ENCODE peak calls at places on chromosomes 11 and 22, in four cellular contexts. M is neuronal stem cell; W is naive thymus-derived CD4-positive, alpha-beta T cell; H is tibial nerve. X is an unnamed sample.

GRCh38 chr11:130246719-130247118 is 68.0 kb downstream of the ZBTB44 start:
- DNase-seq in M (no peak), W (no peak), H (no peak), X (no peak)

GRCh38 chr11:73193251-73194033 is 24.6 kb upstream of the P2RY2 start:
- DNase-seq in M (no peak), W (no peak), H (no peak), X (no peak)

GRCh38 chr11:68498313-68498712 is 37.8 kb downstream of the PPP6R3 start:
- DNase-seq in M (no peak), W (no peak), H (no peak), X (no peak)

GRCh38 chr22:39173787-39174497 is 21.5 kb upstream of the CBX7 start:
- DNase-seq in M (no peak), W (peak), H (no peak), X (no peak)

GRCh38 chr11:109605006-109605405 is 183.0 kb downstream of the C11orf87 start:
- DNase-seq in M (no peak), W (no peak), H (no peak), X (no peak)

GRCh38 chr11:78419327-78419726 is 1.7 kb upstream of the GAB2 start:
- DNase-seq in M (no peak), W (no peak), H (peak), X (no peak)

GRCh38 chr11:117720061-117720511 is 76.9 kb downstream of the DSCAML1 start:
- DNase-seq in M (peak), W (no peak), H (no peak), X (no peak)

GRCh38 chr11:33779849-33780528 is 5.7 kb upstream of the FBXO3 start:
- DNase-seq in M (no peak), W (no peak), H (no peak), X (no peak)

GRCh38 chr11:3962406-3962840 is 107.0 kb downstream of the STIM1 start:
- DNase-seq in M (no peak), W (no peak), H (no peak), X (no peak)

GRCh38 chr11:68688881-68689280 is 4.5 kb downstream of the GAL start:
- DNase-seq in M (no peak), W (no peak), H (no peak), X (no peak)

GRCh38 chr22:21079493-21079892 is 33.7 kb downstream of the LRRC74B start:
- DNase-seq in M (no peak), W (no peak), H (no peak), X (no peak)

GRCh38 chr22:39148727-39149535 is 3.5 kb downstream of the CBX7 start:
- DNase-seq in M (no peak), W (no peak), H (peak), X (peak)

GRCh38 chr11:61834278-61835004 is 6.3 kb downstream of the FADS2 start:
- DNase-seq in M (no peak), W (peak), H (peak), X (no peak)

GRCh38 chr11:45922425-45923082 is at the start of gene LARGE2:
- DNase-seq in M (peak), W (no peak), H (no peak), X (no peak)

GRCh38 chr22:21972293-21972779 is 10.3 kb downstream of the TOP3B start:
- DNase-seq in M (no peak), W (peak), H (no peak), X (no peak)

GRCh38 chr11:120633630-120634374 is 122.3 kb downstream of the GRIK4 start:
- DNase-seq in M (no peak), W (no peak), H (no peak), X (no peak)

GRCh38 chr22:45717787-45718186 is 46.2 kb downstream of the ATXN10 start:
- DNase-seq in M (no peak), W (no peak), H (no peak), X (no peak)

GRCh38 chr22:32044913-32045312 is 1.9 kb downstream of the SLC5A1 start:
- DNase-seq in M (no peak), W (no peak), H (peak), X (no peak)

GRCh38 chr11:57425565-57426438 is 1.1 kb downstream of the SLC43A3 start:
- DNase-seq in M (no peak), W (no peak), H (peak), X (no peak)

GRCh38 chr11:6234314-6235031 is at the start of gene FHIP1B:
- DNase-seq in M (peak), W (peak), H (peak), X (peak)

GRCh38 chr11:116376054-116376453 is 396.7 kb downstream of the BUD13 start:
- DNase-seq in M (no peak), W (no peak), H (no peak), X (no peak)

GRCh38 chr11:8932564-8933180 is at the start of gene C11orf16:
- DNase-seq in M (no peak), W (no peak), H (no peak), X (no peak)

GRCh38 chr11:63620928-63621539 is 6.8 kb upstream of the PLAAT3 start:
- DNase-seq in M (no peak), W (no peak), H (no peak), X (no peak)

GRCh38 chr11:117936973-117937372 is 7.8 kb upstream of the TMPRSS13 start:
- DNase-seq in M (no peak), W (no peak), H (no peak), X (no peak)

GRCh38 chr22:40480996-40481395 is 110.6 kb downstream of the SGSM3 start:
- DNase-seq in M (no peak), W (no peak), H (no peak), X (no peak)

GRCh38 chr11:2988996-2989395 is 3.1 kb downstream of the NAP1L4 start:
- DNase-seq in M (no peak), W (no peak), H (no peak), X (no peak)

GRCh38 chr11:97965849-97966646 is 1054.7 kb upstream of the CNTN5 start:
- DNase-seq in M (no peak), W (no peak), H (no peak), X (no peak)

GRCh38 chr22:32830473-32830872 is 29.0 kb downstream of the TIMP3 start:
- DNase-seq in M (peak), W (no peak), H (no peak), X (no peak)

GRCh38 chr11:118933486-118933885 is 7.8 kb upstream of the BCL9L start:
- DNase-seq in M (no peak), W (no peak), H (no peak), X (no peak)

GRCh38 chr11:8253566-8253965 is 10.1 kb downstream of the LMO1 start:
- DNase-seq in M (no peak), W (no peak), H (no peak), X (no peak)

GRCh38 chr11:4643084-4643483 is 698 bp upstream of the OR51E1 start:
- DNase-seq in M (no peak), W (no peak), H (no peak), X (no peak)

GRCh38 chr22:33438273-33438672 is 380.1 kb upstream of the SYN3 start:
- DNase-seq in M (no peak), W (no peak), H (no peak), X (no peak)

GRCh38 chr11:34184505-34185015 is 79.1 kb downstream of the NAT10 start:
- DNase-seq in M (no peak), W (no peak), H (no peak), X (no peak)

GRCh38 chr11:85182437-85183109 is 444.6 kb downstream of the DLG2 start:
- DNase-seq in M (peak), W (no peak), H (no peak), X (no peak)

GRCh38 chr11:86068138-86068861 is 584 bp downstream of the PICALM start:
- DNase-seq in M (peak), W (peak), H (peak), X (peak)

GRCh38 chr22:31173386-31174145 is 13.6 kb downstream of the RNF185 start:
- DNase-seq in M (no peak), W (no peak), H (no peak), X (no peak)

DNA sequence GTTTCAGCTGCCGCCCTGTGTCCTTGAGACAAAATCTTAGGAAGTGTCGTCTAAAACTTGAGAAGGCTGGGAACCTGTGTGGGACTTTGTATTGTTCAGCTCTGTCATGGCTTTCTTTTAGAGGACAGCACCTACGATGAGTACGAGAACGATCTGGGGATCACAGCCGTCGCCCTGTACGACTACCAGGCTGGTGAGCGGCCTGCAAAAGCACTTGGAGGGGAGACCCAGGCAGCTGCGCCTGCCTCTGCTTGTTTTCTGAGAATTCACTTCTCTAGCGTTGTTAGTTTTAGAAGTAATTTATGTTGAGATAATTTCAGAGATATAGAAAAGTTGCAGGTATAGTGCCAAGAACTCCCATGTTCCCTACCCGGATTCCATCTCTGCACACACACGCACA is 35.2 kb downstream of the CTTN start:
- DNase-seq in M (no peak), W (no peak), H (no peak), X (no peak)
- H3K27ac ChIP-seq in M (no peak), W (no peak), H (no peak), X (no peak)

GRCh38 chr22:44639891-44640617 is 62.0 kb upstream of the PRR5 start:
- DNase-seq in M (no peak), W (no peak), H (no peak), X (no peak)

GRCh38 chr22:44640618-44641155 is 61.3 kb upstream of the PRR5 start:
- DNase-seq in M (no peak), W (no peak), H (no peak), X (no peak)

GRCh38 chr22:44642096-44642644 is 59.8 kb upstream of the PRR5 start:
- DNase-seq in M (no peak), W (no peak), H (no peak), X (no peak)

GRCh38 chr22:44634426-44635321 is 67.3 kb upstream of the PRR5 start:
- DNase-seq in M (no peak), W (no peak), H (no peak), X (no peak)

DNA sequence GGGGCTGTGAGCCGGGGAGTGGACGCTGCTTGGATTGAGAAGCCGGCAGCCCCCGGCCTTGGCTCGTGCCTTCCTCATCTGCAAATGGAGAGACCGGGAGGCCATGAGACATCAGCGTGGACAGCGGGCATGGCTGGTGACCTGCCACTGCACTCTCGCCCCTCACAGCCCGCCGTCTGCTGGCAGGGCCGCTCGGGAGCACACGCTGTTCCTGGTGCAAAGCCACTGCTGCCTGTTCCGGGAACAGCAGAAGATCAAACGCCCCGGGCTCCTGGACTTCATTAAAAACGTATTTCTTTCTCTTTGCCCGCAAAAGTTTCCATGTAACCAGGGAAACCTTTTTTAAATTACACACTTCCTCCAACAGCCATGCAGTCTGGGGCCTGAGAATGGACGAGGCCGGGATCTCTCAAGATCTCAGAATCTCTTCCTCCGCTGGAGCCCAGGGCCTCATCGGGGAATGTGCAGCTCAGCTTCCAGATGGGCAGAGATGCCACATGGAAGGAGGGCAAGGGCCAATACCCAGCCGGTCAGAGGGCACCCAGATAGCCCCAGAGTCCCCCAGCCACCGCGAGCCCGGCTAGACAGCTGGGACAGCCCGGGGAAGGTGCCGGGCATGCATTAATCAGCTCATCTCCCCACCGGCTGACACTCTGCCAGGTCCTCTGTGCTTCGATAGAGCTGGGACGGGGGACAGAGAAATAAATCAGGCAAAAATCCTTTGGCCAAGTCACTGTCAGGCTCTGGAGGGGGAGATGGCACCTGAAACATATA is 62.9 kb upstream of the PRR5 start:
- DNase-seq in M (no peak), W (no peak), H (peak), X (no peak)
- H3K27ac ChIP-seq in M (no peak), W (no peak), H (peak), X (peak)

GRCh38 chr22:43136801-43137200 is 6.4 kb downstream of the MCAT start:
- DNase-seq in M (no peak), W (no peak), H (no peak), X (no peak)
- H3K27ac ChIP-seq in M (no peak), W (no peak), H (no peak), X (peak)

GRCh38 chr11:65698205-65698604 is 13.8 kb upstream of the KAT5 start:
- DNase-seq in M (no peak), W (no peak), H (no peak), X (no peak)

GRCh38 chr11:65699306-65699705 is 12.7 kb upstream of the KAT5 start:
- DNase-seq in M (no peak), W (no peak), H (no peak), X (no peak)

GRCh38 chr11:65692367-65692766 is 19.7 kb upstream of the KAT5 start:
- DNase-seq in M (no peak), W (no peak), H (no peak), X (no peak)

GRCh38 chr11:65696802-65697552 is 15.1 kb upstream of the KAT5 start:
- DNase-seq in M (no peak), W (no peak), H (no peak), X (no peak)

DNA sequence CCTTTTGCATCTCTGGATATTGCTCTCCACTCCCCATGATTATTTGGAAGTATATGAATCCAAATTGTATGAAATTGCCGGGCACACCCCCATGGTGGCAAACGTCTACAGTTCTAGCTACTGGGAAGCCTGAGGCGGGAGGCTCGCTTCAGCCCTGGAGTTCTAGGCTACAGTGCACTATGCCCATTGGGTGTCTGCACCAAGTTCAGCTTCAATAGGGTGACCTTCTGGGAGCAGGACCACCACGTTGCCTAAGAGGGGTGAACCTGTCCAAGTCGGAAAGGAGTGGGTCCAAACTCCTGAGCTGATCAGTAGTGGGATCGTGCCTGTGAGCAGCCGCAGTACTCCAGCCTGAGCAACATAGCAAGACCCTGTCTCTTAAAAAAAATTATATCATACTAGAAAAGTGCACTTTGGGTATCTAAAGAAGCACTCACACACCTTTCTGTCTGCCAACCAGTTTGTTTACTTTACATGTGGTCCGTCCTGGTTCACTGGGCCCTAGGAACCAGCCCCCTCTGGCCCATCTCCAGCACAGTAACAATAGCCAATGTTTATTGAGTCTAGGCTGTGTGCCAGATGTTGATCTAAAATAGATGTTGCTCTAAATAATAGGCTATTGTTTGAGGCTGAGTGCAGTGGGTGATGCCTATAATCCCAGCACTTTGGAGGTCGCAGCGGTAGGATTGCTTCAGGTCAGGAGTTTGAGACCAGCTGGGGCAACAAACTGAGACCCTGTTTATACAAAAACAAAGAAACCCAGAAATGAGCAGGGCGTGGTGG is 16.4 kb upstream of the KAT5 start:
- DNase-seq in M (no peak), W (no peak), H (no peak), X (peak)
- H3K27ac ChIP-seq in M (no peak), W (no peak), H (no peak), X (peak)

DNA sequence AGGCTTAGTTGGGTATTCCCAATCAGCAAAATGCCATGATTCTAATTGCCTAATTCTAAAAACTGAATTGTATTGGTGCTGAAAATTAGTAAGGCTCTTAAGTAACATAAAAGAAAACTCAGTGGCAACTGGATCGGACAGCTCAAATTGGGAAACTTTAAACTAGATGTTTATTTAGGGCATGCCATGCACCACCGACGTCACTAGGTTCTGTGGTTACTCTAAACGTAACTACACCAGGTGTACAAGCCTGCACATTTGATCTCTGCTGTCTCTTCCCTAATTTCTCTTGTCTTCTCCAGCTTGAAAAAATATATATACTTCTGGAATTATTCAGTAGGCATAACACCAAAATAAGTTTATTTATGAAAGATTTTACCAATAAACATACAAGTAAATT is 378.2 kb downstream of the DCDC1 start:
- DNase-seq in M (no peak), W (no peak), H (no peak), X (no peak)
- H3K27ac ChIP-seq in M (no peak), W (no peak), H (no peak), X (no peak)

GRCh38 chr11:114151631-114152030 is 92.1 kb downstream of the ZBTB16 start:
- DNase-seq in M (no peak), W (no peak), H (no peak), X (no peak)

GRCh38 chr11:114152785-114153184 is 93.3 kb downstream of the ZBTB16 start:
- DNase-seq in M (no peak), W (no peak), H (no peak), X (no peak)

GRCh38 chr11:114153224-114153623 is 93.7 kb downstream of the ZBTB16 start:
- DNase-seq in M (no peak), W (no peak), H (no peak), X (no peak)

GRCh38 chr11:114150671-114151070 is 91.2 kb downstream of the ZBTB16 start:
- DNase-seq in M (no peak), W (no peak), H (no peak), X (no peak)

DNA sequence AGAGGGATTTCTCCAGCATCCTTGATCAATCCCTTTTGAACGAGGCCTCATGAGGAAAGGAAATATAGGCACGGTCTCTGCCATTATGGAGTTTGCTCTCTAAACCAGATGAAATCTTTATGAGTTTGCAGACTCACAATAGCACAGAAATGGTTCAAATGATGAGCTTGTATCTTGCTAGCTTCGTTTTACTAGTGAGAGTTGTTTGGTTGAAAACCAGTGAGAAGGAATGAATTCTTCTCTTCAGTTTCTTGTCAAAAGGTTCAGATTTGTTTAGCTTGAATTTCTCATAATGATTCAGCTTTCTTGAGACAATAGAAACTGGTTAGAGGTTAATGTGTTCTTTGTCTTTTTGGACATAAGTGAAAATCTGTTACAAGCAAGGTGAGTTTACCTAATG is 92.7 kb downstream of the ZBTB16 start:
- DNase-seq in M (no peak), W (no peak), H (no peak), X (no peak)
- H3K27ac ChIP-seq in M (no peak), W (no peak), H (peak), X (no peak)

GRCh38 chr11:47412152-47412746 is 3.9 kb downstream of the SLC39A13 start:
- DNase-seq in M (no peak), W (peak), H (no peak), X (no peak)

GRCh38 chr11:47414685-47415070 is 6.3 kb downstream of the SLC39A13 start:
- DNase-seq in M (no peak), W (no peak), H (no peak), X (no peak)

GRCh38 chr11:47415091-47415854 is 6.9 kb downstream of the SLC39A13 start:
- DNase-seq in M (no peak), W (no peak), H (no peak), X (no peak)

GRCh38 chr11:47413908-47414684 is 5.7 kb downstream of the SLC39A13 start:
- DNase-seq in M (no peak), W (no peak), H (no peak), X (no peak)

DNA sequence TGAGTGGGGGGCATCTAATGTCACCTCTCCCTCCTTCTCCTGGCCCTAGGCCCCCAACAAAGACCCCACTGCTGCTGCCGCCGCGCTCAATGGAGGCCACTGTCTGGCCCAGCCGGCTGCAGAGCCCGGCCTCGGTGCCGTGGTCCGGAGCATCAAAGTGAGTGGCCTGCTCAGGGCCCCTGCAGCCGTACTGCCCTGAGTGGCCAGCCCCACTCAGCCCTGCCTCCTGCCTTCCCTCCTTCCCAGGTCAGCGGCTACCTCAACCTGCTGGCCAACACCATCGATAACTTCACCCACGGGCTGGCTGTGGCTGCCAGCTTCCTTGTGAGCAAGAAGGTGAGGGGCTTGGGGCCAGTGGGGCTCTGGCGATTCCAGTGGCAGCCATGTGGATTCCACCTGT is 5.0 kb downstream of the SLC39A13 start:
- DNase-seq in M (no peak), W (no peak), H (no peak), X (no peak)
- H3K27ac ChIP-seq in M (no peak), W (no peak), H (peak), X (peak)